ENCODE peak calls at places on chromosomes 6 and 20, in eight cellular contexts. U is CD8-positive, alpha-beta T cell; X is CD8-positive, alpha-beta memory T cell; J is tibial artery; P is transverse colon; S is H1; T is mammary epithelial cell; L is brain microvascular endothelial cell. V is an unnamed sample.

GRCh38 chr20:52104546-52105044 is 87.0 kb downstream of the ZFP64 start:
- DNase-seq in U (no peak), X (no peak), J (no peak), P (no peak), S (peak; percentile 86), T (no peak), L (peak; percentile 18), V (no peak)

GRCh38 chr20:51910202-51911050 is 108.1 kb upstream of the SALL4 start:
- DNase-seq in U (no peak), X (no peak), J (no peak), P (no peak), S (no peak), T (no peak), L (peak; percentile 18), V (peak; percentile 31)

GRCh38 chr6:133587841-133588240 is 301.1 kb upstream of the TCF21 start:
- DNase-seq in U (no peak), X (no peak), J (no peak), P (no peak), S (no peak), T (no peak), L (no peak), V (no peak)

GRCh38 chr20:34110025-34111013 is 1.7 kb downstream of the EIF2S2 start:
- DNase-seq in U (no peak), X (no peak), J (no peak), P (no peak), S (no peak), T (no peak), L (no peak), V (no peak)

GRCh38 chr6:138977242-138977641 is 10.8 kb downstream of the REPS1 start:
- DNase-seq in U (no peak), X (no peak), J (no peak), P (no peak), S (no peak), T (no peak), L (no peak), V (no peak)

GRCh38 chr6:138293996-138294395 is 75.7 kb upstream of the PBOV1 start:
- DNase-seq in U (no peak), X (no peak), J (no peak), P (no peak), S (no peak), T (no peak), L (no peak), V (no peak)

GRCh38 chr20:11411765-11412164 is 505.9 kb upstream of the BTBD3 start:
- DNase-seq in U (no peak), X (no peak), J (no peak), P (no peak), S (no peak), T (no peak), L (no peak), V (no peak)

GRCh38 chr6:77455271-77455670 is 8.0 kb downstream of the HTR1B start:
- DNase-seq in U (no peak), X (no peak), J (no peak), P (no peak), S (no peak), T (no peak), L (no peak), V (no peak)

GRCh38 chr6:28807682-28808280 is 116.0 kb downstream of the TRIM27 start:
- DNase-seq in U (no peak), X (no peak), J (no peak), P (no peak), S (peak; percentile 90), T (peak; percentile 70), L (peak; percentile 80), V (no peak)

GRCh38 chr6:45966797-45967196 is 48.9 kb downstream of the CLIC5 start:
- DNase-seq in U (no peak), X (no peak), J (no peak), P (peak; percentile 33), S (no peak), T (no peak), L (no peak), V (no peak)

GRCh38 chr6:151026021-151026663 is 160.6 kb downstream of the MTHFD1L start:
- DNase-seq in U (no peak), X (no peak), J (no peak), P (no peak), S (no peak), T (no peak), L (no peak), V (no peak)

GRCh38 chr6:151025076-151025475 is 159.6 kb downstream of the MTHFD1L start:
- DNase-seq in U (no peak), X (no peak), J (peak; percentile 27), P (no peak), S (no peak), T (no peak), L (no peak), V (no peak)

GRCh38 chr6:151023346-151023745 is 157.8 kb downstream of the MTHFD1L start:
- DNase-seq in U (no peak), X (no peak), J (no peak), P (no peak), S (no peak), T (no peak), L (no peak), V (no peak)

GRCh38 chr6:151022492-151022891 is 157.0 kb downstream of the MTHFD1L start:
- DNase-seq in U (no peak), X (no peak), J (no peak), P (no peak), S (no peak), T (no peak), L (no peak), V (no peak)

DNA sequence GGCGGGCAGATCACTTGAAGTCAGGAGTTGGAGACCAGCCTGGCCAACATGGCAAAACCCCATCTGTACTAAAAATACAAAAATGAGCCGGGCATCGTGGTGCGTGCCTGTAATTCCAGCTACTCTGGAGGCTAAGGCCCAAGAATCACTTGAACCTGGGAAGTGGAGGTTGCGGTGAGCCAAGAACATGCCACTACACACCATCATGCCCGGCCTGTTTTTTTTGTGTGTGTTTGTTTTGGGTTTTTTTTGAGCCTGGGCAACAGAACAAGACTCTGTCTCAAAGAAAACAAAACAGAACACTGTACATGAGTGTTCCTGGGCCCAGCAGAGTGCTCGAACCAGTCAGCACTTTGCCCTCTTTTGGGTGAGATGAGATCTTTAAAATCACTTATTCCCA is 159.1 kb downstream of the MTHFD1L start:
- DNase-seq in U (no peak), X (no peak), J (peak; percentile 49), P (no peak), S (no peak), T (no peak), L (no peak), V (no peak)
- H3K27ac ChIP-seq in U (no peak overlapping the region), X (no peak overlapping the region), J (peak overlapping the region; percentile 78), P (no peak overlapping the region), S (no peak overlapping the region), T (no peak overlapping the region), L (no peak overlapping the region), V (no peak overlapping the region)

GRCh38 chr6:152209211-152209610 is 401.7 kb downstream of the ESR1 start:
- DNase-seq in U (no peak), X (no peak), J (no peak), P (no peak), S (no peak), T (no peak), L (no peak), V (no peak)

GRCh38 chr6:152207915-152208714 is 400.6 kb downstream of the ESR1 start:
- DNase-seq in U (no peak), X (no peak), J (no peak), P (no peak), S (no peak), T (no peak), L (no peak), V (no peak)

GRCh38 chr6:152212437-152212836 is 405.0 kb downstream of the ESR1 start:
- DNase-seq in U (no peak), X (no peak), J (no peak), P (no peak), S (no peak), T (no peak), L (no peak), V (no peak)
- H3K27ac ChIP-seq in U (no peak overlapping the region), X (no peak overlapping the region), J (no peak overlapping the region), P (no peak overlapping the region), S (no peak overlapping the region), T (no peak overlapping the region), L (no peak overlapping the region), V (no peak overlapping the region)

GRCh38 chr6:121826156-121826810 is 390.8 kb downstream of the GJA1 start:
- DNase-seq in U (no peak), X (no peak), J (no peak), P (no peak), S (no peak), T (peak; percentile 97), L (peak; percentile 92), V (peak; percentile 92)

GRCh38 chr6:121828567-121828966 is 393.1 kb downstream of the GJA1 start:
- DNase-seq in U (no peak), X (no peak), J (no peak), P (no peak), S (no peak), T (no peak), L (no peak), V (no peak)

GRCh38 chr6:121823437-121823851 is 388.0 kb downstream of the GJA1 start:
- DNase-seq in U (no peak), X (no peak), J (no peak), P (no peak), S (no peak), T (no peak), L (peak; percentile 67), V (no peak)
- H3K27ac ChIP-seq in U (no peak overlapping the region), X (no peak overlapping the region), J (no peak overlapping the region), P (no peak overlapping the region), S (no peak overlapping the region), T (no peak overlapping the region), L (no peak overlapping the region), V (no peak overlapping the region)

GRCh38 chr6:106765496-106765895 is 136.1 kb downstream of the QRSL1 start:
- DNase-seq in U (no peak), X (no peak), J (no peak), P (no peak), S (no peak), T (no peak), L (no peak), V (no peak)
- H3K27ac ChIP-seq in U (no peak overlapping the region), X (no peak overlapping the region), J (no peak overlapping the region), P (no peak overlapping the region), S (no peak overlapping the region), T (no peak overlapping the region), L (no peak overlapping the region), V (no peak overlapping the region)

DNA sequence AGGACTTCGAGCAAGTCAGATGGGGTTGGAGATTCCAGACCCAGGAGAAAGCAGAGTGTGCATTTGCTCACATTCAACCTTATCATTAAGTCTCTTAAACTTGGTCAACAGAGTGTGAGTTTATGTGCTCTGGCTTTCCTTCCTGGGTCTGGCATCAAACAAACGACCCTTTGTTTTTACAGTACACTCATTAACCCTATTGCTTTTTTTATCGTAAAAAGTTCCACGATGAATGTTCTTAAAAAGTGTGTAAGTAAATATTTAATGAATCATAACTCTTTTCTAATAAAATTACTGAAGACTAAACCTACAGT is 2.5 kb downstream of the FYN start:
- DNase-seq in U (no peak), X (no peak), J (no peak), P (no peak), S (no peak), T (no peak), L (no peak), V (no peak)
- H3K27ac ChIP-seq in U (peak overlapping the region; percentile 10), X (peak overlapping the region; percentile 85), J (no peak overlapping the region), P (no peak overlapping the region), S (no peak overlapping the region), T (no peak overlapping the region), L (no peak overlapping the region), V (no peak overlapping the region)

V was measured in epithelial cell of prostate.